ENCODE peak calls at places on chromosome 21, in six cellular contexts. One of them, this sample, is unnamed.

GRCh38 chr21:29261555-29262540 is 36.9 kb upstream of the BACH1 start:
- DNase-seq in right cardiac atrium: no peak
- DNase-seq in activated CD4-positive, alpha-beta T cell treated with anti-CD3 and anti-CD28 coated beads for 48 hours: no peak
- DNase-seq in endothelial cell: no peak
- DNase-seq in naive thymus-derived CD8-positive, alpha-beta T cell: no peak
- DNase-seq in trophoblast cell: peak
- DNase-seq in this sample: no peak

GRCh38 chr21:42570841-42571387 is 57.3 kb downstream of the SLC37A1 start:
- DNase-seq in trophoblast cell: no peak
- DNase-seq in naive thymus-derived CD8-positive, alpha-beta T cell: no peak
- DNase-seq in activated CD4-positive, alpha-beta T cell treated with anti-CD3 and anti-CD28 coated beads for 48 hours: no peak
- DNase-seq in endothelial cell: peak
- DNase-seq in right cardiac atrium: peak
- DNase-seq in this sample: no peak

GRCh38 chr21:43269461-43269860 is 100.7 kb downstream of the CRYAA start:
- DNase-seq in endothelial cell: peak
- DNase-seq in trophoblast cell: peak
- DNase-seq in naive thymus-derived CD8-positive, alpha-beta T cell: peak
- DNase-seq in activated CD4-positive, alpha-beta T cell treated with anti-CD3 and anti-CD28 coated beads for 48 hours: peak
- DNase-seq in right cardiac atrium: peak
- DNase-seq in this sample: no peak

GRCh38 chr21:29299046-29299905 is 554 bp downstream of the BACH1 start:
- DNase-seq in activated CD4-positive, alpha-beta T cell treated with anti-CD3 and anti-CD28 coated beads for 48 hours: peak
- DNase-seq in naive thymus-derived CD8-positive, alpha-beta T cell: peak
- DNase-seq in trophoblast cell: peak
- DNase-seq in endothelial cell: peak
- DNase-seq in right cardiac atrium: peak
- DNase-seq in this sample: peak

GRCh38 chr21:15414057-15414456 is 315.7 kb upstream of the USP25 start:
- DNase-seq in endothelial cell: no peak
- DNase-seq in trophoblast cell: no peak
- DNase-seq in activated CD4-positive, alpha-beta T cell treated with anti-CD3 and anti-CD28 coated beads for 48 hours: no peak
- DNase-seq in right cardiac atrium: no peak
- DNase-seq in naive thymus-derived CD8-positive, alpha-beta T cell: no peak
- DNase-seq in this sample: peak

GRCh38 chr21:37452222-37452621 is 85.6 kb downstream of the DYRK1A start:
- DNase-seq in trophoblast cell: no peak
- DNase-seq in endothelial cell: no peak
- DNase-seq in naive thymus-derived CD8-positive, alpha-beta T cell: no peak
- DNase-seq in right cardiac atrium: no peak
- DNase-seq in activated CD4-positive, alpha-beta T cell treated with anti-CD3 and anti-CD28 coated beads for 48 hours: no peak
- DNase-seq in this sample: no peak

GRCh38 chr21:43608225-43608624 is 51.1 kb downstream of the HSF2BP start:
- DNase-seq in naive thymus-derived CD8-positive, alpha-beta T cell: no peak
- DNase-seq in right cardiac atrium: no peak
- DNase-seq in trophoblast cell: peak
- DNase-seq in activated CD4-positive, alpha-beta T cell treated with anti-CD3 and anti-CD28 coated beads for 48 hours: no peak
- DNase-seq in endothelial cell: no peak
- DNase-seq in this sample: peak

GRCh38 chr21:44018813-44019567 is 6.9 kb downstream of the TRAPPC10 start:
- DNase-seq in trophoblast cell: no peak
- DNase-seq in endothelial cell: no peak
- DNase-seq in activated CD4-positive, alpha-beta T cell treated with anti-CD3 and anti-CD28 coated beads for 48 hours: no peak
- DNase-seq in naive thymus-derived CD8-positive, alpha-beta T cell: no peak
- DNase-seq in right cardiac atrium: no peak
- DNase-seq in this sample: peak

GRCh38 chr21:24118738-24119470 is 1488.4 kb downstream of the MRPL39 start:
- DNase-seq in endothelial cell: no peak
- DNase-seq in trophoblast cell: no peak
- DNase-seq in naive thymus-derived CD8-positive, alpha-beta T cell: no peak
- DNase-seq in right cardiac atrium: no peak
- DNase-seq in activated CD4-positive, alpha-beta T cell treated with anti-CD3 and anti-CD28 coated beads for 48 hours: no peak
- DNase-seq in this sample: no peak

GRCh38 chr21:17492415-17493168 is 20.3 kb upstream of the CXADR start:
- DNase-seq in naive thymus-derived CD8-positive, alpha-beta T cell: no peak
- DNase-seq in endothelial cell: no peak
- DNase-seq in right cardiac atrium: no peak
- DNase-seq in activated CD4-positive, alpha-beta T cell treated with anti-CD3 and anti-CD28 coated beads for 48 hours: no peak
- DNase-seq in trophoblast cell: no peak
- DNase-seq in this sample: no peak

GRCh38 chr21:34204481-34205439 is 131.4 kb downstream of the MRPS6 start:
- DNase-seq in endothelial cell: no peak
- DNase-seq in naive thymus-derived CD8-positive, alpha-beta T cell: no peak
- DNase-seq in right cardiac atrium: no peak
- DNase-seq in trophoblast cell: peak
- DNase-seq in activated CD4-positive, alpha-beta T cell treated with anti-CD3 and anti-CD28 coated beads for 48 hours: no peak
- DNase-seq in this sample: no peak

GRCh38 chr21:36504067-36505058 is 24.4 kb upstream of the CLDN14 start:
- DNase-seq in trophoblast cell: peak
- DNase-seq in activated CD4-positive, alpha-beta T cell treated with anti-CD3 and anti-CD28 coated beads for 48 hours: peak
- DNase-seq in naive thymus-derived CD8-positive, alpha-beta T cell: peak
- DNase-seq in right cardiac atrium: no peak
- DNase-seq in endothelial cell: peak
- DNase-seq in this sample: peak

GRCh38 chr21:42486551-42486950 is 9.5 kb downstream of the RSPH1 start:
- DNase-seq in trophoblast cell: no peak
- DNase-seq in right cardiac atrium: no peak
- DNase-seq in naive thymus-derived CD8-positive, alpha-beta T cell: no peak
- DNase-seq in endothelial cell: no peak
- DNase-seq in activated CD4-positive, alpha-beta T cell treated with anti-CD3 and anti-CD28 coated beads for 48 hours: no peak
- DNase-seq in this sample: no peak

GRCh38 chr21:33025106-33025470 is 647 bp upstream of the OLIG2 start:
- DNase-seq in naive thymus-derived CD8-positive, alpha-beta T cell: no peak
- DNase-seq in activated CD4-positive, alpha-beta T cell treated with anti-CD3 and anti-CD28 coated beads for 48 hours: peak
- DNase-seq in endothelial cell: peak
- DNase-seq in right cardiac atrium: no peak
- DNase-seq in trophoblast cell: no peak
- DNase-seq in this sample: no peak

GRCh38 chr21:41958886-41959563 is 5.2 kb upstream of the C2CD2 start:
- DNase-seq in trophoblast cell: no peak
- DNase-seq in endothelial cell: no peak
- DNase-seq in naive thymus-derived CD8-positive, alpha-beta T cell: no peak
- DNase-seq in activated CD4-positive, alpha-beta T cell treated with anti-CD3 and anti-CD28 coated beads for 48 hours: no peak
- DNase-seq in right cardiac atrium: no peak
- DNase-seq in this sample: no peak

GRCh38 chr21:41965447-41966340 is 11.9 kb upstream of the C2CD2 start:
- DNase-seq in activated CD4-positive, alpha-beta T cell treated with anti-CD3 and anti-CD28 coated beads for 48 hours: no peak
- DNase-seq in trophoblast cell: no peak
- DNase-seq in naive thymus-derived CD8-positive, alpha-beta T cell: no peak
- DNase-seq in endothelial cell: no peak
- DNase-seq in right cardiac atrium: no peak
- DNase-seq in this sample: no peak

GRCh38 chr21:35366348-35367085 is 317.4 kb upstream of the RUNX1 start:
- DNase-seq in naive thymus-derived CD8-positive, alpha-beta T cell: no peak
- DNase-seq in right cardiac atrium: peak
- DNase-seq in trophoblast cell: peak
- DNase-seq in activated CD4-positive, alpha-beta T cell treated with anti-CD3 and anti-CD28 coated beads for 48 hours: no peak
- DNase-seq in endothelial cell: no peak
- DNase-seq in this sample: no peak

GRCh38 chr21:25360593-25360992 is 246.7 kb downstream of the MRPL39 start:
- DNase-seq in endothelial cell: no peak
- DNase-seq in trophoblast cell: no peak
- DNase-seq in activated CD4-positive, alpha-beta T cell treated with anti-CD3 and anti-CD28 coated beads for 48 hours: peak
- DNase-seq in naive thymus-derived CD8-positive, alpha-beta T cell: no peak
- DNase-seq in right cardiac atrium: no peak
- DNase-seq in this sample: peak

GRCh38 chr21:27362249-27362648 is 395.4 kb upstream of the ADAMTS5 start:
- DNase-seq in naive thymus-derived CD8-positive, alpha-beta T cell: no peak
- DNase-seq in endothelial cell: no peak
- DNase-seq in activated CD4-positive, alpha-beta T cell treated with anti-CD3 and anti-CD28 coated beads for 48 hours: no peak
- DNase-seq in trophoblast cell: peak
- DNase-seq in right cardiac atrium: no peak
- DNase-seq in this sample: no peak

GRCh38 chr21:25273945-25274344 is 333.3 kb downstream of the MRPL39 start:
- DNase-seq in endothelial cell: no peak
- DNase-seq in activated CD4-positive, alpha-beta T cell treated with anti-CD3 and anti-CD28 coated beads for 48 hours: no peak
- DNase-seq in right cardiac atrium: no peak
- DNase-seq in naive thymus-derived CD8-positive, alpha-beta T cell: no peak
- DNase-seq in trophoblast cell: no peak
- DNase-seq in this sample: no peak

GRCh38 chr21:36478941-36479340 is 981 bp downstream of the CLDN14 start:
- DNase-seq in trophoblast cell: peak
- DNase-seq in naive thymus-derived CD8-positive, alpha-beta T cell: no peak
- DNase-seq in endothelial cell: peak
- DNase-seq in right cardiac atrium: peak
- DNase-seq in activated CD4-positive, alpha-beta T cell treated with anti-CD3 and anti-CD28 coated beads for 48 hours: no peak
- DNase-seq in this sample: no peak

GRCh38 chr21:34221331-34222030 is 142.3 kb upstream of the KCNE2 start:
- DNase-seq in trophoblast cell: peak
- DNase-seq in activated CD4-positive, alpha-beta T cell treated with anti-CD3 and anti-CD28 coated beads for 48 hours: no peak
- DNase-seq in endothelial cell: no peak
- DNase-seq in naive thymus-derived CD8-positive, alpha-beta T cell: no peak
- DNase-seq in right cardiac atrium: no peak
- DNase-seq in this sample: no peak

GRCh38 chr21:39141502-39141901 is 41.7 kb downstream of the PSMG1 start:
- DNase-seq in right cardiac atrium: no peak
- DNase-seq in endothelial cell: no peak
- DNase-seq in activated CD4-positive, alpha-beta T cell treated with anti-CD3 and anti-CD28 coated beads for 48 hours: no peak
- DNase-seq in naive thymus-derived CD8-positive, alpha-beta T cell: no peak
- DNase-seq in trophoblast cell: no peak
- DNase-seq in this sample: no peak

GRCh38 chr21:44579833-44580144 is 615 bp downstream of the KRTAP10-5 start:
- DNase-seq in right cardiac atrium: no peak
- DNase-seq in trophoblast cell: no peak
- DNase-seq in naive thymus-derived CD8-positive, alpha-beta T cell: no peak
- DNase-seq in activated CD4-positive, alpha-beta T cell treated with anti-CD3 and anti-CD28 coated beads for 48 hours: no peak
- DNase-seq in endothelial cell: no peak
- DNase-seq in this sample: no peak

GRCh38 chr21:38669186-38669585 is 136.5 kb upstream of the ETS2 start:
- DNase-seq in right cardiac atrium: no peak
- DNase-seq in trophoblast cell: peak
- DNase-seq in endothelial cell: peak
- DNase-seq in naive thymus-derived CD8-positive, alpha-beta T cell: no peak
- DNase-seq in activated CD4-positive, alpha-beta T cell treated with anti-CD3 and anti-CD28 coated beads for 48 hours: peak
- DNase-seq in this sample: peak

GRCh38 chr21:33924766-33925100 is 9.1 kb upstream of the ATP5PO start:
- DNase-seq in naive thymus-derived CD8-positive, alpha-beta T cell: no peak
- DNase-seq in trophoblast cell: peak
- DNase-seq in activated CD4-positive, alpha-beta T cell treated with anti-CD3 and anti-CD28 coated beads for 48 hours: no peak
- DNase-seq in right cardiac atrium: no peak
- DNase-seq in endothelial cell: no peak
- DNase-seq in this sample: no peak

GRCh38 chr21:25462517-25462971 is 144.7 kb downstream of the MRPL39 start:
- DNase-seq in activated CD4-positive, alpha-beta T cell treated with anti-CD3 and anti-CD28 coated beads for 48 hours: no peak
- DNase-seq in naive thymus-derived CD8-positive, alpha-beta T cell: no peak
- DNase-seq in right cardiac atrium: no peak
- DNase-seq in endothelial cell: no peak
- DNase-seq in trophoblast cell: no peak
- DNase-seq in this sample: no peak

GRCh38 chr21:44521301-44521927 is 18.6 kb downstream of the KRTAP10-1 start:
- DNase-seq in naive thymus-derived CD8-positive, alpha-beta T cell: no peak
- DNase-seq in right cardiac atrium: peak
- DNase-seq in activated CD4-positive, alpha-beta T cell treated with anti-CD3 and anti-CD28 coated beads for 48 hours: no peak
- DNase-seq in endothelial cell: no peak
- DNase-seq in trophoblast cell: no peak
- DNase-seq in this sample: no peak

GRCh38 chr21:31460985-31461384 is 116.9 kb upstream of the TIAM1 start:
- DNase-seq in naive thymus-derived CD8-positive, alpha-beta T cell: peak
- DNase-seq in activated CD4-positive, alpha-beta T cell treated with anti-CD3 and anti-CD28 coated beads for 48 hours: no peak
- DNase-seq in endothelial cell: no peak
- DNase-seq in trophoblast cell: no peak
- DNase-seq in right cardiac atrium: no peak
- DNase-seq in this sample: no peak

GRCh38 chr21:36847189-36847588 is 119.3 kb downstream of the HLCS start:
- DNase-seq in trophoblast cell: peak
- DNase-seq in right cardiac atrium: no peak
- DNase-seq in naive thymus-derived CD8-positive, alpha-beta T cell: no peak
- DNase-seq in endothelial cell: no peak
- DNase-seq in activated CD4-positive, alpha-beta T cell treated with anti-CD3 and anti-CD28 coated beads for 48 hours: no peak
- DNase-seq in this sample: no peak